ENCODE peak calls at places on chromosomes 12 and 14, in four cellular contexts. J is K562, X is HepG2, O is GM12892. R is an unnamed sample.

GRCh38 chr12:28563926-28564325 is 373.7 kb downstream of the CCDC91 start:
- DNase-seq in O (no peak), X (no peak), J (no peak), R (no peak)

GRCh38 chr12:25051583-25052190 is 102.8 kb upstream of the BCAT1 start:
- DNase-seq in J (no peak), X (no peak), O (peak; percentile 20), R (peak; percentile 15)

GRCh38 chr12:90281156-90281868 is 572.7 kb upstream of the ATP2B1 start:
- DNase-seq in X (no peak), J (no peak), O (no peak), R (no peak)

GRCh38 chr14:41986083-41986645 is 379.5 kb downstream of the LRFN5 start:
- DNase-seq in O (no peak), X (no peak), J (no peak), R (no peak)

GRCh38 chr14:90556050-90556477 is 159.2 kb downstream of the CALM1 start:
- DNase-seq in X (peak; percentile 29), O (no peak), J (no peak), R (no peak)

GRCh38 chr12:124878795-124879516 is 15.3 kb upstream of the SCARB1 start:
- DNase-seq in X (no peak), O (no peak), J (no peak), R (no peak)

GRCh38 chr14:95057147-95057546 is 100.2 kb downstream of the DICER1 start:
- DNase-seq in J (no peak), X (no peak), O (no peak), R (no peak)

GRCh38 chr12:72134934-72135333 is 137.2 kb upstream of the TRHDE start:
- DNase-seq in J (no peak), X (no peak), O (no peak), R (no peak)

GRCh38 chr12:101877816-101878811 is 734 bp downstream of the DRAM1 start:
- DNase-seq in X (peak; percentile 7), O (peak; percentile 27), J (peak; percentile 39), R (no peak)

GRCh38 chr12:49967042-49967776 is 5.5 kb downstream of the AQP5 start:
- DNase-seq in J (peak; percentile 95), X (peak; percentile 71), O (peak; percentile 95), R (peak; percentile 94)

GRCh38 chr12:106582661-106583577 is at the start of gene RFX4:
- DNase-seq in O (no peak), X (no peak), J (no peak), R (no peak)

GRCh38 chr12:1760566-1761382 is 59.6 kb upstream of the LRTM2 start:
- DNase-seq in O (no peak), J (no peak), X (peak; percentile 95), R (no peak)

GRCh38 chr12:91173139-91173538 is 9.5 kb downstream of the DCN start:
- DNase-seq in J (no peak), O (no peak), X (no peak), R (no peak)

GRCh38 chr14:104723651-104724406 is at the start of gene ADSS1:
- DNase-seq in X (peak; percentile 24), O (peak; percentile 94), J (peak; percentile 78), R (peak; percentile 96)

GRCh38 chr14:97580923-97581495 is 783.8 kb downstream of the VRK1 start:
- DNase-seq in J (no peak), O (no peak), X (no peak), R (no peak)

GRCh38 chr12:106113042-106113441 is 25.7 kb downstream of the NUAK1 start:
- DNase-seq in J (no peak), X (no peak), O (no peak), R (no peak)

GRCh38 chr14:50944647-50945413 is 547 bp upstream of the PYGL start:
- DNase-seq in O (no peak), X (peak; percentile 94), J (no peak), R (no peak)

GRCh38 chr12:121203482-121203881 is 6.4 kb upstream of the P2RX4 start:
- DNase-seq in X (no peak), O (no peak), J (no peak), R (no peak)

GRCh38 chr12:19411234-19412221 is 27.8 kb upstream of the AEBP2 start:
- DNase-seq in J (no peak), X (no peak), O (no peak), R (no peak)

GRCh38 chr14:23207146-23207540 is 23.7 kb upstream of the SLC7A8 start:
- DNase-seq in X (no peak), O (no peak), J (no peak), R (no peak)

GRCh38 chr14:34593740-34594375 is 36.1 kb downstream of the SNX6 start:
- DNase-seq in J (no peak), X (no peak), O (no peak), R (no peak)

GRCh38 chr12:119167904-119168303 is 10.8 kb upstream of the HSPB8 start:
- DNase-seq in X (no peak), J (no peak), O (no peak), R (no peak)

GRCh38 chr12:116293687-116294463 is 16.4 kb upstream of the MED13L start:
- DNase-seq in O (no peak), J (no peak), X (no peak), R (no peak)

GRCh38 chr12:9636807-9637206 is 29.1 kb upstream of the KLRB1 start:
- DNase-seq in X (peak; percentile 21), J (peak; percentile 10), O (no peak), R (no peak)

GRCh38 chr12:19316420-19316819 is 122.9 kb upstream of the AEBP2 start:
- DNase-seq in X (no peak), J (no peak), O (no peak), R (no peak)

GRCh38 chr12:68348419-68348818 is 16.3 kb upstream of the MDM1 start:
- DNase-seq in X (no peak), J (no peak), O (no peak), R (no peak)

GRCh38 chr12:94718114-94718513 is 67.8 kb upstream of the TMCC3 start:
- DNase-seq in J (no peak), O (no peak), X (no peak), R (no peak)

GRCh38 chr12:13100882-13101769 is 2.3 kb downstream of the GSG1 start:
- DNase-seq in O (peak; percentile 61), X (peak; percentile 47), J (peak; percentile 81), R (peak; percentile 69)

GRCh38 chr12:13100610-13100881 is 2.9 kb downstream of the GSG1 start:
- DNase-seq in O (no peak), X (no peak), J (no peak), R (no peak)

GRCh38 chr12:13099910-13100609 is 3.4 kb downstream of the GSG1 start:
- DNase-seq in O (no peak), X (no peak), J (no peak), R (no peak)

GRCh38 chr12:13097526-13097925 is 5.9 kb downstream of the GSG1 start:
- DNase-seq in O (no peak), X (no peak), J (no peak), R (no peak)

GRCh38 chr12:13099066-13099909 is 4.2 kb downstream of the GSG1 start:
- DNase-seq in J (no peak), X (no peak), O (no peak), R (no peak)
- TF ChIP-seq POLR2AphosphoS5 in J (no peak), X (no peak), O (no peak), R (no peak)

GRCh38 chr12:47035459-47035858 is 44.0 kb upstream of the PCED1B start:
- DNase-seq in O (no peak), X (no peak), J (no peak), R (no peak)

GRCh38 chr12:47039756-47040155 is 39.7 kb upstream of the PCED1B start:
- DNase-seq in X (no peak), O (no peak), J (no peak), R (no peak)

GRCh38 chr12:47038270-47038748 is 41.1 kb upstream of the PCED1B start:
- DNase-seq in O (no peak), J (no peak), X (no peak), R (no peak)

GRCh38 chr12:47041327-47041726 is 38.1 kb upstream of the PCED1B start:
- DNase-seq in O (no peak), X (no peak), J (no peak), R (no peak)

GRCh38 chr12:47039079-47039478 is 40.3 kb upstream of the PCED1B start:
- DNase-seq in X (no peak), O (no peak), J (no peak), R (no peak)
- TF ChIP-seq TAF1 in X (no peak), O (no peak), J (no peak), R (no peak)

GRCh38 chr14:80117876-80118275 is 93.4 kb downstream of the DIO2 start:
- DNase-seq in X (no peak), J (no peak), O (no peak), R (no peak)

GRCh38 chr14:80110721-80111120 is 100.6 kb downstream of the DIO2 start:
- DNase-seq in X (no peak), O (no peak), J (no peak), R (no peak)

GRCh38 chr14:80116157-80116556 is 95.1 kb downstream of the DIO2 start:
- DNase-seq in O (no peak), J (no peak), X (no peak), R (no peak)
- TF ChIP-seq POLR2A in O (no peak), J (no peak), X (no peak), R (no peak)

GRCh38 chr12:56661560-56661959 is 15.8 kb upstream of the ATP5F1B start:
- DNase-seq in X (no peak), J (no peak), O (no peak), R (no peak)

GRCh38 chr12:56661979-56662638 is 16.3 kb upstream of the ATP5F1B start:
- DNase-seq in J (no peak), X (no peak), O (no peak), R (no peak)

GRCh38 chr12:56658921-56659320 is 13.1 kb upstream of the ATP5F1B start:
- DNase-seq in X (no peak), O (no peak), J (no peak), R (no peak)

DNA sequence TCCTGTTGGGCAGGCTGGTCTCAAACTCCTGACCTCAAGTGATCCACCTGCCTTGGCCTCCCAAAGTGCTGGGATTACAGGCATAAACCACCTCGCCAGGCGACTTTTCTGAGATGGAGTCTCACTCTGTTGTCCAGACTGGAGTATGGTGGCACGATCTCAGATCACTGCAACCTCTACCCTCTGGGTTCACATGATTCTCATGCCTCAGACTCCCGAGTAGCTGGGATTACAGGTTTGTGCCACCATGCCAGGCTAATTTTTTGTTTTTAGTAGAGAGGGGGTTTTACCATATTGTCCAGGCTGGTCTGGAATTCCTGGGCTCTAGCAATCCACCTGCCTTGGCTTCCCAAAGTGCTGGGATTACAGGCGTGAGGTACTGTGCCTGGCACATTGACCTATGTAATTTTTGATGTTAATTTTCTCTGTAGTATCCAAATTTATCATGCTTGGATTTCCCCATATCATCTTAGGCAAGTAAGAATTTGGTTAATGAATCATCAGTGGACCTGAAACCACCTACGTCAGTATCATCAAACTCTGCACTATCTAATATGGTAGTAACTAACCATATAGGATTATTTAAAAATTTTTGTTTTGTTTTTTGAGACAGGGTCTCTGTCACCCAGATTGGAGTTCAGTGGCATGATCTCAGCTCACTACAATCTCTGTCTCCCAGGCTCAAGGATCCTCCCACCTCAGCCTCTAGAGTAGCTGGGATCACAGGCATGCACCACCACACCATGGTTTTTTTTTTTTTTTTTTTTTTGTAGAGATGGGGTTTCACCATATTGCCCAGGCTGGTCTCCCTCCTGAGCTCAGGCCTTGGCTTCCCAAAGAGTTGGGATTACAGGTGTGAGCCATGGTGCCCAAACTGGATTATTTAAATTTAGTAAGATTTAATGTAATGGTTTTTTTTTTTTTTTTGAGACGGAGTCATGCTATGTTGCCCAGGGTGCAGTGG is 11.9 kb upstream of the ATP5F1B start:
- DNase-seq in X (no peak), J (no peak), O (no peak), R (no peak)
- TF ChIP-seq POLR2AphosphoS5 in X (no peak), J (no peak), O (no peak), R (no peak)